ENCODE peak calls at places on chromosomes 5 and 9, in five cellular contexts. P is GM12878, A is SK-N-SH, H is IMR-90, E is K562. G is an unnamed sample.

GRCh38 chr5:176151286-176151685 is 86.9 kb upstream of the SIMC1 start:
- DNase-seq in E (no peak), H (peak; percentile 90), P (no peak), A (no peak), G (no peak)

GRCh38 chr9:38673399-38673798 is 46.5 kb downstream of the FAM240B start:
- DNase-seq in E (no peak), P (no peak), A (no peak), H (no peak), G (no peak)

GRCh38 chr9:34139477-34140146 is 13.1 kb upstream of the DCAF12 start:
- DNase-seq in P (no peak), A (peak; percentile 70), H (peak; percentile 91), E (peak; percentile 35), G (peak; percentile 36)

GRCh38 chr9:93060746-93061259 is 2.3 kb downstream of the SUSD3 start:
- DNase-seq in P (peak; percentile 40), E (peak; percentile 55), A (no peak), H (peak; percentile 41), G (peak; percentile 49)

GRCh38 chr5:116494784-116495480 is 79.7 kb downstream of the SEMA6A start:
- DNase-seq in P (no peak), A (no peak), H (no peak), E (no peak), G (no peak)

GRCh38 chr9:76401176-76401575 is 7.0 kb upstream of the RFK start:
- DNase-seq in A (no peak), H (no peak), P (no peak), E (no peak), G (no peak)

GRCh38 chr9:121663591-121663990 is 12.2 kb downstream of the DAB2IP start:
- DNase-seq in P (no peak), H (no peak), A (no peak), E (no peak), G (no peak)

GRCh38 chr9:35186524-35186923 is 24.7 kb downstream of the UNC13B start:
- DNase-seq in P (no peak), A (no peak), H (no peak), E (no peak), G (no peak)

GRCh38 chr5:142280066-142281011 is 44.5 kb downstream of the SPRY4 start:
- DNase-seq in A (peak; percentile 47), E (peak; percentile 48), P (no peak), H (peak; percentile 79), G (no peak)

GRCh38 chr5:159091596-159091995 is 8.1 kb downstream of the EBF1 start:
- DNase-seq in H (no peak), A (no peak), E (no peak), P (no peak), G (no peak)

GRCh38 chr5:91049800-91050199 is 333.3 kb downstream of the ARRDC3 start:
- DNase-seq in H (peak; percentile 34), A (peak; percentile 39), E (no peak), P (no peak), G (peak; percentile 54)

GRCh38 chr9:88991066-88992030 is at the start of gene S1PR3:
- DNase-seq in H (no peak), P (no peak), A (peak; percentile 94), E (peak; percentile 69), G (peak; percentile 53)

GRCh38 chr5:135462304-135462703 is 10.2 kb upstream of the TIFAB start:
- DNase-seq in A (peak; percentile 68), P (no peak), H (peak; percentile 42), E (peak; percentile 70), G (peak; percentile 82)

GRCh38 chr5:78006449-78006848 is 230.3 kb upstream of the TBCA start:
- DNase-seq in E (no peak), H (no peak), A (no peak), P (no peak), G (no peak)

GRCh38 chr9:132586830-132587483 is 4.6 kb downstream of the BARHL1 start:
- DNase-seq in E (no peak), P (no peak), H (no peak), A (peak; percentile 66), G (no peak)

GRCh38 chr5:67287795-67288194 is 91.2 kb upstream of the CD180 start:
- DNase-seq in P (no peak), A (no peak), E (no peak), H (peak; percentile 72), G (no peak)

GRCh38 chr5:38670878-38671277 is 114.4 kb upstream of the LIFR start:
- DNase-seq in P (no peak), A (no peak), H (no peak), E (no peak), G (no peak)

GRCh38 chr9:114141553-114142548 is 13.5 kb upstream of the COL27A1 start:
- DNase-seq in H (peak; percentile 41), A (no peak), E (no peak), P (no peak), G (no peak)

GRCh38 chr5:180723936-180724335 is 15.9 kb downstream of the OR2Y1 start:
- DNase-seq in E (no peak), P (no peak), A (no peak), H (no peak), G (no peak)

GRCh38 chr5:1536298-1537165 is 12.8 kb upstream of the LPCAT1 start:
- DNase-seq in P (peak; percentile 72), A (no peak), H (peak; percentile 20), E (no peak), G (no peak)

GRCh38 chr9:91905958-91906585 is 44.0 kb downstream of the ROR2 start:
- DNase-seq in P (no peak), H (no peak), A (no peak), E (peak; percentile 54), G (no peak)

GRCh38 chr9:35490155-35490909 is 421 bp downstream of the RUSC2 start:
- DNase-seq in P (no peak), E (no peak), H (no peak), A (peak; percentile 52), G (peak; percentile 53)

GRCh38 chr5:32311404-32312193 is 1.1 kb downstream of the MTMR12 start:
- DNase-seq in A (peak; percentile 26), P (no peak), H (peak; percentile 11), E (no peak), G (no peak)

GRCh38 chr5:113214026-113214425 is 220.8 kb downstream of the TSSK1B start:
- DNase-seq in P (no peak), E (no peak), A (no peak), H (no peak), G (no peak)
- TF ChIP-seq RCOR1 in P (no peak), E (no peak), A (no peak), H (no peak), G (no peak)

GRCh38 chr5:115072266-115073056 is 97.2 kb downstream of the TRIM36 start:
- DNase-seq in P (no peak), H (no peak), E (no peak), A (no peak), G (no peak)
- TF ChIP-seq RCOR1 in P (no peak), H (no peak), E (no peak), A (no peak), G (no peak)

DNA sequence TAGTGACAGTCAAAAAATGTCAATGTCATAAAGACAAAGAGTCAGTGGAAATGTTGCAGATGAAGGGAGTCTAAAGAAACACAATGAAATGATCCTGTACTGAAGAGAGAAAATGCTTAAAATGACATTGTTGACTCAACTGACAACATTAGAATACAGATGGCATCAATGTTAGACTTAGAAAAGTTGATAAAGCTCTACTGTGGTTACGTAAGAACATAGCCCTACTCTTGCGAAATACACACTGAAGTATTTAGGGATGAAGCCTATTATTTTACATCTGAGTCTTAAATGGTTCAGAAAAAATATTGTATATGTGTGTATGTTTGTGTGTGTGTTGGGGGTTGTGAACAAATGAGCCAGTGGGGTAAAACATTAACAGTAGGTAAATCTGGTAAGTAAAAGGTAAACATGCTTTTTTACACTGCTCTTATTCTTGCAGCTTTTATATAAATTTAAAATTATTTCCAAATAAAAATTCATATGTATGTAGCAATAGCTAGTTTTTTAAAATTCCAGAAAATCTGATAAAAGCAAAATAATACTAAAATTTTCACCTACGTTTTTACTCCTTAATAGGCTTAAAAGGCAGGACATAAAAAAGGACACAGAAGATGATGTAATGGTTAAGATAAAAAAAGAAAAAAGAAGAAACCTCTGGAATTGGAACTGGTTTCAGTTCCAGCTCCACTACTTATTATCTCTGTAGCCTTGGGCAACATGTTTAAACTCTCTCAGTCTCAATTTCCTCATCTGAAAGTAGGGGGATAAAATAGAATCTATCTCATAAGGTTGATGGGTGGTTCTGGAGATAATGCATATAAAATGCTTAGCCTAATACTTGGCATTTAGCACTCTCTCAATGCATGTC is 44.2 kb downstream of the GARNL3 start:
- DNase-seq in H (peak; percentile 64), P (no peak), E (no peak), A (peak; percentile 42), G (peak; percentile 42)
- TF ChIP-seq RCOR1 in H (no peak), P (no peak), E (no peak), A (peak; percentile 32), G (no peak)

GRCh38 chr9:94511943-94512265 is 43.0 kb upstream of the PCAT7 start:
- DNase-seq in H (no peak), A (peak; percentile 33), E (no peak), P (no peak), G (no peak)

GRCh38 chr9:94514722-94515121 is 40.2 kb upstream of the PCAT7 start:
- DNase-seq in P (no peak), E (no peak), H (no peak), A (no peak), G (no peak)

GRCh38 chr9:94517254-94517653 is 37.6 kb upstream of the PCAT7 start:
- DNase-seq in E (no peak), A (no peak), H (no peak), P (no peak), G (no peak)

GRCh38 chr9:94507531-94508258 is 47.2 kb upstream of the PCAT7 start:
- DNase-seq in A (no peak), E (no peak), H (no peak), P (no peak), G (no peak)

GRCh38 chr9:94511134-94511942 is 43.5 kb upstream of the PCAT7 start:
- DNase-seq in H (no peak), E (no peak), A (no peak), P (no peak), G (no peak)
- TF ChIP-seq RCOR1 in H (no peak), E (no peak), A (no peak), P (no peak), G (no peak)

DNA sequence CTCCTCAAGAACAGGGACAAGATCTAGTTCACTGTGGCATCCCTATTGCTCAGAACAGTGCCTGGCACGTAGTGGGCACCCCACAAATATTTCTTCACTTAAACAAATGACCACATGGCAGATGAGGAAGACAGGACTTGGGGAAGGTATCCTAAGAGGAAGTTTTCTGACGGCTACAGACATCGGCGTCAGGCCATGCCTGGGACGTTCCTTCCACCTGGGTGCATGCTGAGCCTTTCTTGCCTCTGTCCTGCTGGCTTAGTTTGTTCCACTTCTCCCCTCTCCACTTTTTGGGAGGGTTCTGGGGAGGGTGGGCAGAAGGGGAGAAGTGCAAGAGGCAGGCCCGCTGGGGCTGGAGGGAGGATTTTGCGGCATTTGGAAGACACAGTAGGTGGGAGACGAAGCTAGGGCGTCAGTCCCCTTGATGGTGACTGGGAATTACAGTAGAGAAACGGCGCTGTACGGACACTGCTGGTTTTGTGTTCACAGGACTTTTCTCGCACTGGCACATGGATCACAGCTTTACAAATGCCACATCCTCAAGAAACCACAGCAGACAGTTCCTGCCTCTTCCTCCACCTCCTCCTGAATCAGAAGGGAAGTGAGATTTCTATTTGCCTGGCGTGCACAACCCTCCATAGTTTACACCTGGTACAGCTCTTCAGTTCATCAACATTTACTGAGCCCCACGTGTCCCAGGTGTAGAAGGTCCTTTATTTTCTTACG is 60.4 kb downstream of the NEURL1B start:
- DNase-seq in P (no peak), E (no peak), H (no peak), A (no peak), G (no peak)
- TF ChIP-seq RCOR1 in P (no peak), E (no peak), H (no peak), A (no peak), G (no peak)

DNA sequence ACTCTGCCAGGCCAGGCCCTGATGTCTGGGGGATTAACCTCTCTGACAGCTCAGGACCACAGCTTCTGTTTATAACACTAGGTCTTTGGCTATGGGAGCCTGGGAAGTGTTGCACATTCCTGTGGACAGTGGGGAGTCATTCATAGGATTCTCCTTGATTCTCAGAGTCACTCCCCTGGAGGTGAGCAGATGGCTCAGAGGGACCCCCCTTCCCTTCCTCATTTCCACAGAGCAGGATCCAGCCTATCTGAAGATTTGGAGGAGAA is 60.2 kb downstream of the NRG2 start:
- DNase-seq in A (no peak), P (no peak), E (no peak), H (no peak), G (no peak)
- TF ChIP-seq RCOR1 in A (no peak), P (no peak), E (no peak), H (no peak), G (no peak)

G was measured in A549.